ENCODE peak calls at places on chromosomes 7 and 10, in four cellular contexts. X, I, F and N are unnamed samples.

GRCh38 chr10:71260622-71261325 is 48.4 kb downstream of the UNC5B start:
- DNase-seq in X (peak; percentile 82), I (no peak), F (peak; percentile 96), N (peak; percentile 90)

GRCh38 chr7:154744861-154745258 is 258.1 kb downstream of the PAXIP1 start:
- DNase-seq in X (no peak), I (no peak), F (no peak), N (no peak)

GRCh38 chr10:71270301-71270777 is 48.7 kb upstream of the SLC29A3 start:
- DNase-seq in X (peak; percentile 90), I (no peak), F (peak; percentile 84), N (peak; percentile 74)

GRCh38 chr10:103333934-103334520 is 16.9 kb downstream of the PCGF6 start:
- DNase-seq in X (no peak), I (no peak), F (peak; percentile 33), N (peak; percentile 34)

GRCh38 chr10:5615263-5615820 is 51.1 kb downstream of the ASB13 start:
- DNase-seq in X (no peak), I (no peak), F (no peak), N (no peak)

GRCh38 chr10:121774813-121775212 is 153.0 kb downstream of the ATE1 start:
- DNase-seq in X (no peak), I (no peak), F (peak; percentile 46), N (no peak)

GRCh38 chr7:20249924-20250323 is 32.7 kb upstream of the MACC1 start:
- DNase-seq in X (no peak), I (no peak), F (no peak), N (no peak)

GRCh38 chr10:3028444-3028843 is 38.9 kb upstream of the PFKP start:
- DNase-seq in X (no peak), I (no peak), F (no peak), N (no peak)

GRCh38 chr10:62869958-62870357 is 53.8 kb upstream of the EGR2 start:
- DNase-seq in X (no peak), I (no peak), F (no peak), N (no peak)

GRCh38 chr7:126574276-126574675 is 678.5 kb downstream of the GRM8 start:
- DNase-seq in X (peak; percentile 15), I (no peak), F (no peak), N (no peak)

GRCh38 chr7:42128703-42129102 is 108.3 kb downstream of the GLI3 start:
- DNase-seq in X (no peak), I (no peak), F (no peak), N (peak; percentile 44)

GRCh38 chr7:42126475-42127231 is 110.4 kb downstream of the GLI3 start:
- DNase-seq in X (no peak), I (no peak), F (no peak), N (no peak)

GRCh38 chr7:42127232-42127622 is 109.8 kb downstream of the GLI3 start:
- DNase-seq in X (no peak), I (no peak), F (no peak), N (peak; percentile 63)

GRCh38 chr7:42123716-42124115 is 113.3 kb downstream of the GLI3 start:
- DNase-seq in X (no peak), I (no peak), F (no peak), N (no peak)

DNA sequence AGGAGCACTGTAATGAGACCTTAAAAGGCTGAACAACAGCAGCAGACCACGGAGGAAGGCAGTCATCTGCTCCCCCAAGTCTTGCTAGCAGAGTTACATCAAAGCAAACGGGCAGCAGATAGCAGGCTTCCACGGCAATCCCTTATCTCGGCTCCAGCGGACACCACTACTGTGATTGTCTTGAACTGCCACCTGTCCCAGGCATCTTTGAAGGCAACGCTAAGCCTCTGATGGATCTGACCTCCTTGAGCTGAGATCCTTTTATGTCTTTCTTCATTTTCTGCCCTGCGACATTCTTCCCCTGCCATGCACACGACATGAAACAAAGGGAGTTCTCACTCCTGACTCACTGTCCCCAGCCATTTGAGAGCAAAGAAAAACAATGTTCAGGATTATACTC is 111.7 kb downstream of the GLI3 start:
- DNase-seq in X (no peak), I (no peak), F (no peak), N (no peak)
- TF ChIP-seq POLR2A in X (no peak), I (no peak), F (no peak), N (no peak)

GRCh38 chr7:72924748-72925545 is at the start of gene POM121:
- DNase-seq in X (peak; percentile 84), I (peak; percentile 96), F (peak; percentile 86), N (peak; percentile 96)
- TF ChIP-seq POLR2A in X (peak; percentile 89), I (no peak), F (peak; percentile 92), N (peak; percentile 68)

DNA sequence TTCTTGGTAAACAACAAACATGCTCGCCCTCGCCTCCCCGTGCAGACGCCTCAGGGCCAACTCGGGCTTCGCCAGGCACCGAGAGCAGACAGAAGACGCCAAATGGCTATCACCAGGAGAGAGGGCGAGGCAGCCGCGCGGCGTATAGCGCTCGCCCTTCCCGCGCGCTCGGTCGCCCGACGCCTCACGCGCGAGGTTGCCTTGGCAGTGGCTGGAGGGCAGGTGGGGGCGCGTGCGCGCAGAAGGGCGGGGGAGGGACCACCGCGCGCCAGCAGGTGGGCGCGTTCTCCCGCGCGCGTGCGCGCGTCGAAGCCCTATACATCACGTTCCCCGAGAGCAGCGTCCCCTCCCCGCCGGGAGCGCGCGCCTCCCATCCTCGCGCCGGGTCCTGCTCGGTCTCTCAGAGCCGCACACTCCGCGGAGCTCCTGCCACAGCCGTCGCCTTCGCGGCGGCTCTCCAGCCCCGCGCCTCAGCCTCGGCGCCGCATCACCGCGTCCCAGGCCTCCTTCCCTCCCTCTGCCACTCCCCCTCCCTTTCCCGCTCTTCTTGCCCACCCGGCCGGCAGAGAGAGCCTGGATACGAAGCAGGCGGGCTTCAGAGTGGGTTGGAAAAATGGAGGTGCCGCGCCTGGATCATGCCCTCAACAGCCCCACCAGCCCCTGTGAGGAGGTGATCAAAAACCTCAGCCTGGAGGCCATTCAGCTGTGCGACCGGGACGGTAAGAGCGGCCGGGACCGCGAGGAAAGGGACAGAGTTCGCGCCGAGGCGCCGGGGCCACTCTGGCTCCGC is at the start of gene PHYHIPL:
- DNase-seq in X (no peak), I (no peak), F (no peak), N (no peak)
- TF ChIP-seq POLR2A in X (no peak), I (no peak), F (no peak), N (no peak)

DNA sequence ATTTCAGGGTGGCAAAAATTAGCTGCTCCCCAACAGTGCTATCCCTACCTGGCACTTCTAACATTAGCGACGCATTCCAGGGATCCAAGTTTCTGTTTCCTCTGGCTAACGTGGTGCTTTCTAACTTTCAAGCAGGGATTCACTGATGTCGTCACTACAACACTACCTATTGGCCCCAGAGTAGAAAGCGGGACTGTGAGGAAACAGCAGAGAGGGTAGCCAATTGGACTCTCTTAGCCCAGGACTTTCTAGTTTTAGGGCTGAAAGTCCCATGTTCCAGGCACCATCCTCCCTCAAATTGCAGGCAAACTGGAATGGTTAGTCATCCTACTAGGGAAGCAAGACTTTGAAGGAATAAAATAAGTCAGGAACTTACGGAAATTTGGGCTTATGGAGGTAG is 89.3 kb upstream of the AGK start:
- DNase-seq in X (no peak), I (no peak), F (no peak), N (no peak)
- TF ChIP-seq POLR2A in X (no peak), I (no peak), F (no peak), N (no peak)

GRCh38 chr10:124696446-124697392 is 47.5 kb downstream of the FAM53B start:
- DNase-seq in X (no peak), I (no peak), F (no peak), N (no peak)
- TF ChIP-seq POLR2A in X (no peak), I (no peak), F (no peak), N (no peak)